ENCODE peak calls at places on chromosomes 3 and 15, in eight cellular contexts. J, O, T, G, A, U, X and M are unnamed samples. For H3K36me3, the result is how much of the 10 kb centered on the place peaks cover.

GRCh38 chr3:38283810-38284775 is 2.0 kb downstream of the SLC22A14 start:
- DNase-seq in U (no peak), G (no peak), T (peak), X (no peak), J (no peak), O (no peak), A (no peak), M (no peak)

GRCh38 chr3:27670619-27671018 is 51.5 kb downstream of the EOMES start:
- DNase-seq in J (no peak), O (no peak), U (no peak), A (no peak), T (no peak), X (no peak), G (no peak), M (no peak)

GRCh38 chr3:132174500-132174899 is 139.7 kb upstream of the CPNE4 start:
- DNase-seq in O (no peak), A (no peak), J (no peak), T (no peak), U (no peak), G (no peak), X (no peak), M (no peak)

GRCh38 chr3:141260131-141260927 is 28.7 kb downstream of the PXYLP1 start:
- DNase-seq in O (no peak), G (no peak), X (no peak), A (no peak), U (no peak), T (no peak), J (peak), M (no peak)

GRCh38 chr3:80929576-80929975 is 831.9 kb downstream of the GBE1 start:
- DNase-seq in O (no peak), G (no peak), U (no peak), A (no peak), X (no peak), T (no peak), J (no peak), M (no peak)

GRCh38 chr3:15820911-15821310 is 23.1 kb upstream of the ANKRD28 start:
- DNase-seq in A (no peak), X (no peak), J (no peak), T (no peak), U (no peak), G (no peak), O (no peak), M (no peak)

GRCh38 chr3:189496375-189497138 is 134.6 kb upstream of the TP63 start:
- DNase-seq in A (no peak), X (no peak), J (no peak), T (no peak), U (no peak), O (no peak), G (no peak), M (no peak)

GRCh38 chr3:124856687-124857086 is 30.5 kb downstream of the ITGB5 start:
- DNase-seq in X (no peak), T (no peak), J (no peak), G (no peak), U (no peak), A (no peak), O (no peak), M (no peak)

GRCh38 chr3:14467723-14468620 is 65.6 kb downstream of the SLC6A6 start:
- DNase-seq in A (no peak), O (no peak), G (peak), J (peak), U (peak), X (peak), T (peak), M (peak)

GRCh38 chr3:171375704-171376103 is 84.5 kb downstream of the TNIK start:
- DNase-seq in U (no peak), O (no peak), T (no peak), J (no peak), A (no peak), G (no peak), X (no peak), M (no peak)

GRCh38 chr3:122961146-122961545 is 66.4 kb downstream of the SEMA5B start:
- DNase-seq in G (no peak), U (no peak), A (no peak), J (no peak), T (peak), O (no peak), X (no peak), M (no peak)

GRCh38 chr3:61819861-61820260 is 258.5 kb downstream of the PTPRG start:
- DNase-seq in T (peak), J (no peak), A (no peak), X (no peak), G (no peak), U (no peak), O (no peak), M (no peak)

GRCh38 chr15:85289677-85290365 is 90.6 kb upstream of the AKAP13 start:
- DNase-seq in T (peak), G (no peak), J (peak), A (no peak), U (no peak), O (peak), X (no peak), M (no peak)

GRCh38 chr3:108485146-108485545 is 25.2 kb downstream of the MYH15 start:
- DNase-seq in X (no peak), G (no peak), O (no peak), U (no peak), J (peak), T (no peak), A (no peak), M (peak)

GRCh38 chr15:96330450-96331140 is at the start of gene NR2F2:
- DNase-seq in T (peak), U (peak), G (peak), A (peak), O (peak), J (peak), X (peak), M (no peak)

GRCh38 chr15:40217166-40217785 is 21.6 kb upstream of the PAK6 start:
- DNase-seq in T (peak), G (no peak), O (no peak), J (peak), U (no peak), X (peak), A (no peak), M (peak)

GRCh38 chr3:138114431-138114918 is 933 bp downstream of the DZIP1L start:
- DNase-seq in T (peak), U (peak), J (peak), G (no peak), X (no peak), O (no peak), A (no peak), M (no peak)

GRCh38 chr15:62745621-62746180 is 296.8 kb upstream of the TPM1 start:
- DNase-seq in O (no peak), G (no peak), J (no peak), T (no peak), A (no peak), X (no peak), U (no peak), M (no peak)

GRCh38 chr15:56016281-56016680 is 22.9 kb upstream of the NEDD4 start:
- DNase-seq in J (no peak), A (no peak), O (no peak), G (no peak), X (no peak), T (no peak), U (no peak), M (no peak)

GRCh38 chr3:195221876-195222617 is 48.9 kb downstream of the XXYLT1 start:
- DNase-seq in J (no peak), U (peak), O (no peak), A (no peak), T (no peak), X (no peak), G (no peak), M (no peak)

GRCh38 chr3:14818804-14819500 is at the start of gene FGD5:
- DNase-seq in A (no peak), U (no peak), T (no peak), X (no peak), O (no peak), G (no peak), J (no peak), M (no peak)

GRCh38 chr3:150410311-150411105 is 2.4 kb downstream of the TSC22D2 start:
- DNase-seq in T (peak), O (peak), U (peak), A (peak), J (peak), G (peak), X (peak), M (no peak)

GRCh38 chr3:89955141-89955540 is 847.7 kb downstream of the EPHA3 start:
- DNase-seq in O (no peak), G (no peak), T (no peak), J (no peak), U (no peak), X (no peak), A (no peak), M (no peak)

GRCh38 chr3:130111185-130111864 is 29.7 kb downstream of the ALG1L2 start:
- DNase-seq in U (peak), X (peak), G (peak), J (peak), T (peak), A (peak), O (peak), M (peak)

GRCh38 chr3:18432752-18433151 is 7.6 kb upstream of the SATB1 start:
- DNase-seq in A (no peak), U (no peak), T (no peak), J (no peak), O (no peak), G (no peak), X (no peak), M (no peak)

GRCh38 chr3:64743166-64743565 is 55.4 kb upstream of the ADAMTS9 start:
- DNase-seq in U (no peak), X (no peak), G (no peak), A (no peak), J (no peak), O (no peak), T (peak), M (no peak)

DNA sequence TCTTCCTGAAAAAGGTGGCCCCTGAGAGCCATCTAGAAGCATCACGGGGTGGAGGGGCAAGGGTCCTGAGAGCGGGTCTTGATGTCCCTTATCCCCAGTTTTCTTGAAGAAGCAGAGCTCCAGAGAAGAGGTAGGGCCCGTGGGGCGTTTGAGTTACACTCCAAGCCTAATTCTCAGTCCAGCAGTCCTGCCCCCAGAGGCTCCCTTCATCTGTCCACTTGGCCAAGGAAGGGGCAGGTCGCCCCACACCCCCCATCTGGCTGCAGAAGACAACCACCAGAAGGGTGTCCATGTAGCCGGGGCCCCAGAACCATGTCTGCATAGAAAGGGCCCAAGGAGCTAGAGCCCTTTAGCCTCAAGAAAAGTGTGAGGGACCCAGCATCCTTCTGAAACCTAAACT is 25.5 kb upstream of the RPL32 start:
- DNase-seq in G (no peak), X (no peak), U (no peak), T (no peak), O (no peak), A (no peak), J (no peak), M (no peak)
- H3K27ac ChIP-seq in G (no peak), X (no peak), U (no peak), T (no peak), O (no peak), A (no peak), J (no peak), M (no peak)

DNA sequence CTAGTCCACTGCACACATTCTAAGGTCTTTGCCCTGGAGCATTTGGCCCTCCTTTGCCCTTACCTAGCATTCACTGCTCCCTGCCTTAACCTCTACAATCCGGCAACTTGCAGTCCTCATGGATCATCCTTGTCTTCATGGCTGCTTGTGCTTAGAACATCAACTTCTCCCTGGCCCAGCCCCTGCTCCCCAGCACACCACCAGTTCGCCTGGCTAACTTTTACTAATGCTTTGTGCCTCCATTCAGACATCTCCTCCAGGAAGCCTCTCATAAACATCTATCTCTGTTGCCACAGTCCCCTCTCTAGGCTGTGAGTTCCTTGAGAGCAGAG is 57.1 kb downstream of the AAGAB start:
- DNase-seq in G (no peak), O (no peak), T (no peak), X (no peak), A (no peak), J (no peak), U (no peak), M (no peak)
- H3K36me3 ChIP-seq in G (under half), O (under half), T (under half), X (under half), A (under half), J (under half), U (under half), M (under half)

GRCh38 chr3:152858170-152858800 is 23.4 kb downstream of the P2RY1 start:
- DNase-seq in J (no peak), U (no peak), A (no peak), T (no peak), O (no peak), X (no peak), G (no peak), M (no peak)

GRCh38 chr3:152860736-152861135 is 25.8 kb downstream of the P2RY1 start:
- DNase-seq in T (no peak), A (no peak), X (no peak), O (no peak), J (no peak), G (no peak), U (no peak), M (no peak)

GRCh38 chr3:152853196-152853595 is 18.3 kb downstream of the P2RY1 start:
- DNase-seq in X (no peak), U (no peak), O (no peak), T (peak), A (no peak), J (no peak), G (no peak), M (no peak)

DNA sequence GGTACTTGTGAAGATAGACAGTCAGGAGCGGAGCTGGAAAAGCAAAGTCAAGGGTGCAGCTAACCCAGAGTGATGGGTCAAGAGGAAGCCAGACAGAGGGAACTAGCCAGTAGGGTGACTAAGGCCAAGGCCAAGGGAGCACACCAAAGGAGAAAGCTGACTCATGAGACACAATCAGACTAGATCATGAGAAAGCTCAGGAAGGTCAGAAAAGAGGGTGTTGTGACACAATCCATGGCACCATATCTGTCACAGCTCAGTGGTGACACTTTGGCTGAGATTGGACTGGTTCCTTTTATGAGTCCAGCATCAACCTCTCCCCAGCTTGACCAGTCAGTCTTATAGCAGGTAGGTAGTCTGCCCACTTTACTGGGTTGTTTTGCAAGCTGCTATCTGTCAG is 22.2 kb downstream of the P2RY1 start:
- DNase-seq in X (no peak), U (no peak), G (no peak), O (no peak), T (no peak), J (no peak), A (peak), M (no peak)
- H3K27ac ChIP-seq in X (no peak), U (no peak), G (no peak), O (no peak), T (no peak), J (no peak), A (no peak), M (no peak)

GRCh38 chr15:100216177-100216576 is 125.6 kb downstream of the ADAMTS17 start:
- DNase-seq in T (no peak), U (peak), A (no peak), G (peak), O (no peak), X (no peak), J (no peak), M (no peak)
- H3K36me3 ChIP-seq in T (under half), U (under half), A (under half), G (under half), O (under half), X (under half), J (under half), M (under half)

DNA sequence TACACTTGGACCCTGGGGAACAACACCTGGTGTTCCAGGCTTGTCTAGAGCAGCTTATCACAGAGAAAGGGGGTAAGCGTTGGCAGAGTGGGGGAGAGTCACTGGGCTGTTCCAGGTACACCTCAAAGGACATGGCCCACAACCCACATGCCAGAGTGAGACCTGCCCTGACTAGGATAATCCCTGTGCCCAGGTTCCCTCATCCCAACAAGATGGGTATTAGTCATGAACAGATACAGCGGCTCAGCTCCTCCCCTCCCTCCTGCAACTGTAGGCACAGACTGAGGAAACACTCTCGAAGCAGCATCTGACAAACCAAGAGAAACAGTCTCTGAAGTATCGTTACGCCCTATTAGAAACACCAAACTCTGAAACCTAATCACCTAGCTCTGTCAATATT is 32.1 kb upstream of the RPS17 start:
- DNase-seq in T (no peak), A (no peak), X (no peak), G (no peak), J (no peak), O (no peak), U (peak), M (no peak)
- H3K27ac ChIP-seq in T (no peak), A (no peak), X (no peak), G (no peak), J (no peak), O (peak), U (no peak), M (no peak)